ENCODE peak calls at places on chromosomes 1 and 21, in eight cellular contexts. Q, R, A, Z, E, U, T and P are unnamed samples.

GRCh38 chr1:44803312-44804095 is 3.3 kb downstream of the PLK3 start:
- DNase-seq in Q (no peak), R (no peak), A (no peak), U (no peak), Z (no peak), T (no peak), E (no peak), P (no peak)

GRCh38 chr1:182784556-182785171 is 4.9 kb upstream of the NPL start:
- DNase-seq in E (peak; percentile 42), R (peak; percentile 59), T (peak; percentile 59), Q (peak; percentile 33), U (peak; percentile 42), A (peak; percentile 19), Z (no peak), P (peak; percentile 13)

GRCh38 chr1:100359139-100359538 is 6.8 kb downstream of the CDC14A start:
- DNase-seq in A (no peak), U (no peak), E (no peak), Z (no peak), R (no peak), Q (no peak), T (no peak), P (no peak)

GRCh38 chr1:30404341-30404740 is 319.0 kb downstream of the MATN1 start:
- DNase-seq in T (no peak), Q (no peak), E (no peak), U (no peak), A (no peak), R (no peak), Z (no peak), P (no peak)

GRCh38 chr1:77899647-77900320 is 11.4 kb downstream of the NEXN start:
- DNase-seq in Q (no peak), Z (no peak), T (no peak), A (no peak), E (no peak), R (peak; percentile 30), U (peak; percentile 25), P (no peak)

GRCh38 chr1:218828125-218828650 is 345.5 kb upstream of the LYPLAL1 start:
- DNase-seq in Q (no peak), U (peak; percentile 79), E (no peak), R (peak; percentile 43), A (no peak), Z (no peak), T (no peak), P (no peak)

GRCh38 chr1:16391408-16391807 is 24.4 kb downstream of the SZRD1 start:
- DNase-seq in U (no peak), R (no peak), T (no peak), Z (no peak), A (no peak), Q (no peak), E (no peak), P (no peak)

GRCh38 chr1:174877208-174877673 is 122.5 kb upstream of the CACYBP start:
- DNase-seq in E (peak; percentile 71), U (no peak), Q (no peak), Z (no peak), A (no peak), T (no peak), R (no peak), P (no peak)

GRCh38 chr1:180137767-180138166 is 16.9 kb upstream of the QSOX1 start:
- DNase-seq in A (no peak), Q (no peak), T (no peak), Z (no peak), E (no peak), U (no peak), R (no peak), P (no peak)

GRCh38 chr1:64171797-64172281 is 31.6 kb upstream of the UBE2U start:
- DNase-seq in R (peak; percentile 76), Z (no peak), E (no peak), T (peak; percentile 50), U (peak; percentile 77), A (no peak), Q (peak; percentile 4), P (peak; percentile 10)

DNA sequence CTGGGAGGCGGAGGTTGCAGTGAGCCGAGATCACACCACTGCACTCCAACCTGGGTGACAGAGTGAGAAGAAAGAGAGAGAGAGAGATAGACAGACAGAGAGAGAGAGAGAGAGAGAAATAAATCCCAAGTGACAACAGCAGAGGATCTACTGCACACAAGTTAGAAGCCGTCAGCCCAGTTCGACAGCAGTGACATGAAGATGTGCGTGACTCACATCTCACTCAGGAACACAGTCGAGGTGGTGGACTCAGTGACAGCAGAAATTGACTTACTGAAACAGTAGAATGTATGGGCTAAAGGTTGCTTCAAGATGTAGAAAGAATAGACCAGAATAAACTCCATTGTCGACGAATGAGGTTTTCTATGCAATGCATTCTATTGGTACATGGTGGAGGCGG is 77.0 kb upstream of the KRTAP19-8 start:
- DNase-seq in A (no peak), T (no peak), Q (no peak), Z (no peak), R (peak; percentile 52), U (peak; percentile 12), E (no peak), P (no peak)
- H3K4me3 ChIP-seq in A (no peak overlapping the region), T (no peak overlapping the region), Q (no peak overlapping the region), Z (no peak overlapping the region), R (no peak overlapping the region), U (no peak overlapping the region), E (no peak overlapping the region), P (no peak overlapping the region)

GRCh38 chr1:166876540-166876838 is 425 bp upstream of the TADA1 start:
- DNase-seq in E (no peak), U (no peak), R (no peak), A (no peak), T (no peak), Z (no peak), Q (no peak), P (no peak)
- TF ChIP-seq CTCF in E (peak; percentile 34), U (peak; percentile 16), R (peak; percentile 38), A (peak; percentile 27), T (no peak), Z (peak; percentile 49), Q (no peak), P (no peak)

DNA sequence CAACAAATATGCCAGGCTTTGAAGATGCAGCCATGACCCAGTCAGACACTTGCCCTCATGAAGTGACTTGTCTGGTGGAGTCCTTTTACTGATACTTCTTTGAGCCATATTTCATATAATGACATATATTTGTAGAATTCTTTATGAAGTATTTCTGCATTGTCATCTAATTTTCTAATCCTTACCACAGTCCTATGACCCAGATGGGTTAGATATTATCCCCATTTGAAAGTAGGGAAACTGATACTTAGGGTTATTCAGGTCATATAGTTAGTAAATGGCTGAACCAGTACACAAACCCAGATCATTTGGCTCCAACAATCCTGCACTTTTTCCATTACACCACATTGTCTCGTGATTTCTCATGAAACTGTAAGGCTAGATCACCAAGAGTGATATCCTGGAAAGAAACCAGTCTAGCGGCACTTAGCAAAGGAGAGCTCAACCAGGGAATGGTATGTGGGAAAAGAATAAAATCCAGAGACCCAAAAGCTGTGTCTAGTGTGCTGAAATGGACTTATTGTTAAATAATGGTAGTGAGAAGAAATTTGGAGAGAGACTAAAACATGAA is 49.6 kb downstream of the ZFYVE9 start:
- DNase-seq in U (no peak), E (no peak), Z (no peak), A (no peak), R (no peak), Q (no peak), T (no peak), P (no peak)
- H3K4me3 ChIP-seq in U (no peak overlapping the region), E (no peak overlapping the region), Z (no peak overlapping the region), A (no peak overlapping the region), R (no peak overlapping the region), Q (no peak overlapping the region), T (no peak overlapping the region), P (no peak overlapping the region)

DNA sequence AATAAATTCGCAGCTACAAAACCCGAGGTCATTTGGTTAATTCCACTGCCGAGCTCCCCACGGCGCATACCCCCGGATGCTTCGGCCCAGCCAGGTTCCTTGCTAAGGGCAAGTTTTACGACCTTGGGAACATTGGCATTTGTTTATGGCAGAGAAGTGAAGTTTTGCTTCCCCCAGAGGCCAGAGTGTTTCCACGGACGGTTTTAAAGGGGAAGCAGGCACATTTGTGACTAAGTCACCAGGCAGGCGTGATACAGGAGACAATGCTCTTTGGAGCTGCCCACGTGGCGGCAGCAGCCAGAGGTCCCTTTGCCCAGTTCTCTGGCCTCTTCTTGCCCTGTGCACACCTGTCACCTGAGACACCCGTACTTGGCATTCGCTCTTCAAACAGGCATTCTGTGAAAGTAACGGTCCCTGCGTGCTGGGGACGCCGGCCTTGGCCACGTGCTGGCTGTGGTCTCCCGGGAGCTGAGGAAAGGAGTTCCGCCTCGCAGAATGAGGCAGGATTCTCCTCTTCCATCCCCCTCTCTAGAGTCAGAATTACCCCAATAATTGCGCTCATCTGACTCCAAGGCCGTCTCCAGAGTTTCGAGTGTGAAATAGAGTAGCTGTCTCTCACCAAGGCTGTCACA is 138.3 kb downstream of the PRDM16 start:
- DNase-seq in U (no peak), Z (no peak), T (no peak), R (no peak), A (no peak), Q (no peak), E (peak; percentile 73), P (no peak)
- TF ChIP-seq CTCF in U (no peak), Z (no peak), T (no peak), R (no peak), A (no peak), Q (no peak), E (peak; percentile 47), P (no peak)

DNA sequence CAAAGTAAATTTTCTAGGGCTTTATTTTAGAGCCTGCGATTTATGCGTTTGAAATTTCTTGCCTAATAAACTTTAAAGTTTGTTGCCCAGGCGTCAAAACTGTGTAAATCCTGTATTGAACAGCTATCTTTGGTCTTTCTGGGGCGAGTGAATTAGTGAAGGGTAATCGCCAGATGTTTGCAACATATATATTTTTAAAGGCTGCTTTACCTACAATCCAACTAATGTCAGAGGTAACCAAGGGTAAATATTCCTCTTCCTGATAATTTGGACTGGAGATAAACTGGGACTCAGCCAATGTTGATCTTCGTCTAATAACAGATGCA is 885 bp upstream of the PROX1 start:
- DNase-seq in A (no peak), E (no peak), R (no peak), Z (no peak), Q (no peak), T (no peak), U (no peak), P (no peak)
- H3K4me3 ChIP-seq in A (peak overlapping the region; percentile 76), E (peak overlapping the region; percentile 39), R (no peak overlapping the region), Z (peak overlapping the region; percentile 65), Q (peak overlapping the region; percentile 77), T (no peak overlapping the region), U (no peak overlapping the region), P (no peak overlapping the region)

DNA sequence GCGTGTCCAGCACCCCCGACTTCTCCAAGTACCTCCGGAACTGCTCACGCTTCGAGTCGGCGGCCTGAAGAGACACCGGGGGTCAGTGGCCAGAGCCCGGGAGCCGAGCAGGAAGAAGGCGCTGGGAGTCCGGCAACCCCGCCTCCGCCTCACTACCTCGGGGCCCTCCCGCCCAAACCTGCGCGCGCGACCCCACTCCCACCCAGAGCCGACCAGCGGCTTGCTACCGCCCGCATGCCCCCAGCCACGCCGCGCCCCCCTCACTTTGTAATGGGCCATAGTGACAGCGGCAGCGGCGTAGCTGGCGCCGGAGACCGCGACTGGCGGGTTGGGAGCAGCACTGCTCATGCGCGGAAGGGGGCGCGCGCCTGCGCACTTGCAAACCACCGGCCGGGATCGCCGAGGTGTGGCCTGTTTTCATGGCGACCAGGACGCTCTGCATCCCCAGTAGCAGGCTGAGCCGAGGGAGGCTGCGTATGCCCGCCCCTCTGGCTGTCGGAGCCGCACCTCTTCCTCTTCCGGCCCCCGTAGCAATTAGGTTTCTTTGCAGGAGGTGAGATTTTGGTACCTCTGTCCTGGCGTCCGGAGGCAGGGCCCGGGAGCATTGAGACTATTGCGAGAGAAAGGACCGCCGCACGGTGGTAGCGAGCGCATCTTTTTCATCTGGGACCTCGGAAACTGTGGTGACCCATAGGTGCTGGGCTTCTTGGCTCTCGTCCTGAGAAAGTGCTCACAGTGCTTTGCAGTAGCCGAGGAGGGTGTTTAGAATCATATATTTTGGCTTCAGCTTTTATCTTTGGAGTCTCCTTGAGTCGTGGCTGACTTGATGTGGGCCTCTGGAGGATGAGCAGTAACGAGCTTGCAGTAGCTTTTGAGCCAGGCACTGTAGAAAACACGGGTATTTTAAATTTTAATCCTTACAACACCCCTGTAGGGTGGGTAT is at the start of gene MYCBP:
- DNase-seq in T (peak; percentile 95), E (peak; percentile 97), R (peak; percentile 97), A (peak; percentile 87), Z (peak; percentile 92), Q (peak; percentile 94), U (peak; percentile 92), P (peak; percentile 80)
- TF ChIP-seq CTCF in T (no peak), E (peak; percentile 33), R (no peak), A (no peak), Z (peak; percentile 33), Q (no peak), U (no peak), P (no peak)